ENCODE peak calls at places on chromosomes 16 and 17, in five cellular contexts. D is HepG2, H is H1, P is GM12878, L is NT2/D1. O is an unnamed sample.

GRCh38 chr16:85656351-85657266 is 32.1 kb downstream of the GINS2 start:
- DNase-seq in D (no peak), H (no peak), P (no peak), L (no peak), O (no peak)

GRCh38 chr16:74717367-74717766 is 16.7 kb upstream of the MLKL start:
- DNase-seq in D (no peak), H (no peak), P (no peak), L (no peak), O (no peak)

GRCh38 chr17:27236710-27237315 is 57.1 kb upstream of the WSB1 start:
- DNase-seq in D (peak), H (peak), P (no peak), L (peak), O (peak)

GRCh38 chr17:35242805-35243458 is at the start of gene SLFN5:
- DNase-seq in D (peak), H (peak), P (peak), L (peak), O (peak)

GRCh38 chr17:74276561-74277009 is 2.6 kb downstream of the DNAI2 start:
- DNase-seq in D (no peak), H (no peak), P (no peak), L (no peak), O (no peak)

GRCh38 chr16:1669698-1670097 is 8.4 kb upstream of the JPT2 start:
- DNase-seq in D (no peak), H (no peak), P (no peak), L (no peak), O (no peak)

GRCh38 chr16:89925596-89926079 is 2.5 kb downstream of the TUBB3 start:
- DNase-seq in D (no peak), H (no peak), P (no peak), L (no peak), O (peak)

GRCh38 chr17:82817947-82818346 is 21.9 kb downstream of the ZNF750 start:
- DNase-seq in D (no peak), H (no peak), P (no peak), L (no peak), O (no peak)

GRCh38 chr17:56468840-56469239 is 124.7 kb upstream of the NOG start:
- DNase-seq in D (no peak), H (no peak), P (no peak), L (no peak), O (no peak)

GRCh38 chr16:102060-102855 is 24.2 kb downstream of the MPG start:
- DNase-seq in D (no peak), H (no peak), P (no peak), L (no peak), O (no peak)

GRCh38 chr16:68091604-68092261 is 6.6 kb downstream of the NFATC3 start:
- DNase-seq in D (peak), H (no peak), P (no peak), L (no peak), O (no peak)

GRCh38 chr16:54957403-54957802 is 26.7 kb downstream of the IRX5 start:
- DNase-seq in D (peak), H (peak), P (no peak), L (no peak), O (peak)

GRCh38 chr17:50957600-50958575 is 91.7 kb upstream of the TOB1 start:
- DNase-seq in D (no peak), H (no peak), P (no peak), L (no peak), O (no peak)

GRCh38 chr17:50956750-50957523 is 90.8 kb upstream of the TOB1 start:
- DNase-seq in D (peak), H (peak), P (no peak), L (peak), O (peak)

GRCh38 chr17:50956409-50956749 is 90.2 kb upstream of the TOB1 start:
- DNase-seq in D (no peak), H (no peak), P (no peak), L (no peak), O (no peak)

GRCh38 chr17:50961282-50962220 is 95.4 kb upstream of the TOB1 start:
- DNase-seq in D (no peak), H (no peak), P (no peak), L (no peak), O (no peak)

DNA sequence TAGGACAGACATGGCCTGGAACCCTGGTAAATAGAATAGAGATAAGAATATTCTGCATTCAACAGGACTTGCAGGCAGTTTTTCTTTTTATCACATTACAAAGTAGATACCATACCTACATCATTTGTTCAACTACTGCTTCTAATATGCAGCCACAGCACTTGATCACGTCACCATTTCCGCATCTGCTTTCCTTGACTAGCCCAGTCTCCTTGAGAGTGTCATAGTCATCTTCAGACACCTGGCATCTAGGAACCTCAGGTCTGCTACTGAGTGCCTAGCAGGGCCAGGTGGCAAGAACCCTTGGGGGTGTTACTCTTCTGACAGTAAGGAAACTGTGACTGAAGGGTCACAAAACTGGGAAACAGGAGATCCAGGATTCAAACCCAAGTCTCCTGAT is 93.2 kb upstream of the TOB1 start:
- DNase-seq in D (no peak), H (no peak), P (no peak), L (no peak), O (no peak)
- TF ChIP-seq SUZ12 in D (no peak), H (no peak), P (no peak), L (no peak), O (no peak)

GRCh38 chr16:80806957-80807356 is 2.6 kb upstream of the CDYL2 start:
- DNase-seq in D (peak), H (no peak), P (no peak), L (no peak), O (no peak)
- TF ChIP-seq SUZ12 in D (no peak), H (no peak), P (no peak), L (no peak), O (no peak)

GRCh38 chr17:80260791-80261158 is at the start of gene RNF213:
- DNase-seq in D (no peak), H (peak), P (no peak), L (no peak), O (peak)
- TF ChIP-seq SUZ12 in D (no peak), H (no peak), P (no peak), L (no peak), O (no peak)

GRCh38 chr16:83968483-83968865 is 430 bp downstream of the NECAB2 start:
- DNase-seq in D (no peak), H (no peak), P (no peak), L (no peak), O (peak)
- TF ChIP-seq SUZ12 in D (no peak), H (no peak), P (no peak), L (no peak), O (no peak)

DNA sequence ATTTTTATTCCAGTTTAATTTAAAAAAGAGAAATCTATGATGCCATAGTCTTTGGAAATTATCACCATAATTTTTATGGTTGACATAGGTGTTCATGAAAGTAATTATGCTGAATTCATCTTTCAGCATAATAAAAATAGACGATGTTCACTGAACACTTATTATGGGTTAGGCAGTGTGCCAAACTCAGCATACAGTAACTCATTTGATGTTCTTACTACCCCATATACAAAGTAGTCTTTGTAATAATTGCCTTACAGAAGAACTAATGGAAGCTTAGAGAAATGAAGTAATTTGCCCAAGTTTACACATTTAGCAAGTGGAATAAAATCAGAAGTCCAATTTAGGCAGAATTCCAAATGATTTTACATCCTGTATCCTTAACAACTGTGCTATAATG is 852.2 kb upstream of the GOT2 start:
- DNase-seq in D (no peak), H (no peak), P (no peak), L (no peak), O (no peak)
- TF ChIP-seq SUZ12 in D (no peak), H (no peak), P (no peak), L (no peak), O (no peak)

DNA sequence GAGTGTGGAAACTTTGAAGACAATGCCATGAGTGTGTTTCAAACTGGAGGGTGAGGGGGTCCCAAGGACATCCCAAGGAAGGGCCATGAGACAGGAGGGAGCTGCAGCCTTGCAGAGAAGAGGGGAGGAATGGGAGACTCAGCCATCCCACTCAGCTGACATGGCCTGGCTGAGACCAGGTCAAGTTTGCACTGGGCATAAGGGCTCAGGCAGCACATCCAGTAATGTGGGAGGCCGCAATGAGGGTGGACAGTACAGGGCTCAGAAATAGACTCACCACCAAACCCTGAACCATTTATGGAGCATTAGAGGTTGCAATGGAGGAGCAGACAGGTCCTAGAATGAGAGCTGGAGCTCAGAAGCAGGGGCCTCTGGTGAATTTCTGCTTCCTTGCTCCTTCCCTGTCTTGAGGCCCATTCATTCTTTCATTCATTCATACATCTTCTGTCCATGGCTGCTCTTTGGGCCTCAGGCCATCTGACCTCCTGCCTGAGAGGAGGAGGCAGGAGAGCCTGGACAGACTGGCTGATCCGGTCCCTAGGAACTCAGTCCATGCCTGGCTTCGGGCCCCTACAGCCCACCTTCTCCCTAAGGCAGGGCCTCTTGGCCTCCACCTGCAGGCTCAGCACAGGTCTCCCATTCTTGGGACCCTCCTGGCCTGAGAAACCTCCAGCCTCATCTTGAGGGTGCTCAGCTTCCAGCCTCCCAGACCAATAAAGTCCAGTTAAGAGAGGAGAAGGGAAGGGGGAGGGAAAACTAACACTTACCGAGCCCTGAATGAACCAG is 70.5 kb upstream of the CDH5 start:
- DNase-seq in D (no peak), H (no peak), P (no peak), L (no peak), O (no peak)
- TF ChIP-seq SUZ12 in D (no peak), H (no peak), P (no peak), L (no peak), O (no peak)

DNA sequence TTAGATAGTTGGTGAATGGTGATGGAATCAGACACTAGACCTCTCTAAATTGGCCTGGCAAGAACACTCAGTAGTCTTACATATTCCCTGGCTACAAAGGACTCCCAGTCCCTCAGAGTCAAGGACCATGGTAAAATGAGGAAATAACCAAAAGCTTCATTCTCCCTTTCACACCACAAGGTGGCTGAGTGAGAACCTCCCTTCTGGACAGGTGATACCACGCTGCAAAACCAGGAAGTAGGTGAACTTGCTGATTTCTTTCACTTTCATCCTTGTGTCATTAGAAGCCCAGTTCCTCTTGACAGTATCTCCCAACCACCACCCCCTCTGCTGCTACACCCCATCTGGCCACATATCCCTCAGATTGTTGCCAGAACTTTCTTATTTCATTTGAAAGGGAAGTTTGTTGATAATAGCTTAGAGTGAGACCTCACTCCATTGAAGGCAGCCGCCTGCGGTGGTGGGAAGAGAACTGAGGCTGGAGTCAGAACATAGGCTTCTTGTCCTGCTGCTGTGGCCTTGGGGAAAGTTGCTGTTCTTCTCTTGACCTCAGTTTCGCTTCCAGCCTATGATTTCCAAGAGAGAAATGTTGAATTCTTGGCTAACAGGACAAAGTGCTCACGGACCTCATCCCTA is 290.6 kb upstream of the CCL2 start:
- DNase-seq in D (peak), H (no peak), P (peak), L (no peak), O (no peak)
- TF ChIP-seq SUZ12 in D (no peak), H (no peak), P (no peak), L (no peak), O (no peak)

GRCh38 chr17:30170415-30170987 is 53.9 kb downstream of the NSRP1 start:
- DNase-seq in D (no peak), H (no peak), P (no peak), L (no peak), O (no peak)
- TF ChIP-seq SUZ12 in D (no peak), H (no peak), P (no peak), L (no peak), O (no peak)

GRCh38 chr17:66965801-66966528 is 1.5 kb downstream of the CACNG4 start:
- DNase-seq in D (no peak), H (peak), P (no peak), L (no peak), O (no peak)

GRCh38 chr17:66963521-66964082 is 905 bp upstream of the CACNG4 start:
- DNase-seq in D (no peak), H (no peak), P (no peak), L (no peak), O (no peak)

GRCh38 chr17:66966529-66967418 is 2.3 kb downstream of the CACNG4 start:
- DNase-seq in D (no peak), H (no peak), P (no peak), L (no peak), O (no peak)

GRCh38 chr17:66964930-66965800 is 658 bp downstream of the CACNG4 start:
- DNase-seq in D (no peak), H (peak), P (no peak), L (no peak), O (peak)

DNA sequence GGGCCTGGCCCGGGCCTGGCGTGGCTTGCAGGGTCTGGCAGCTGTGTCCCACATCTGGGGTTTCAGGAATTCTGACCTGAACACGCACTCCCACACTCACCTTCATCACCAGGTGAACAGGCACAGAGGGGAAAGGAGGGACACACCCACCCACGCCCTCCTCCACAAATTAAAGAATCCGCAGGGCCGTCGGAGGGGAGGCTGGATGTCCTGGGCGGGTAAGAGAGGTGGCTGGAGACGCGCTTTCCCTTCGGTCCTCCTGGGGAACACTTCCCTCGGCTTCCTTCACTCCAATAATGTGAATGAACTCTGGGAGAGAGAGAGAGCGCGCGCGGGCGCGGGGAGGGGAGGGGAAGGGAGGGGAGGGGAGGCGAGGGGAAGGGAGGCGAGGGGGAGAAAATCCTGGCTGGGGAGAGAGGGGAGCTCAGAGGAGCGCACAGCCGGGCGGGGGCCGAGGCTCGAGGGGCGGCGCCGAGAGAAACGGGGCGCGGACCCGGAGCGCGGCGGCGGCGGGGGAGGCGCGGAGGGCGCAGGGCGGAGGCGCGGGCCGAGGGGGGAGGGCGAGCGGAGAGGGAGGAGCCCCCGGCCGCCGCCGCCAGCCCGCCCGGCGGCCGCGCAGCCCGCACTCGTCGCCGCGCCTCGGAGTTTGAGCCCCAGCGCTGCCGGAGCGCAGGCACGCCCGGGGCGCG is at the start of gene CACNG4:
- DNase-seq in D (no peak), H (peak), P (no peak), L (no peak), O (peak)
- TF ChIP-seq SUZ12 in D (no peak), H (no peak), P (no peak), L (no peak), O (no peak)

DNA sequence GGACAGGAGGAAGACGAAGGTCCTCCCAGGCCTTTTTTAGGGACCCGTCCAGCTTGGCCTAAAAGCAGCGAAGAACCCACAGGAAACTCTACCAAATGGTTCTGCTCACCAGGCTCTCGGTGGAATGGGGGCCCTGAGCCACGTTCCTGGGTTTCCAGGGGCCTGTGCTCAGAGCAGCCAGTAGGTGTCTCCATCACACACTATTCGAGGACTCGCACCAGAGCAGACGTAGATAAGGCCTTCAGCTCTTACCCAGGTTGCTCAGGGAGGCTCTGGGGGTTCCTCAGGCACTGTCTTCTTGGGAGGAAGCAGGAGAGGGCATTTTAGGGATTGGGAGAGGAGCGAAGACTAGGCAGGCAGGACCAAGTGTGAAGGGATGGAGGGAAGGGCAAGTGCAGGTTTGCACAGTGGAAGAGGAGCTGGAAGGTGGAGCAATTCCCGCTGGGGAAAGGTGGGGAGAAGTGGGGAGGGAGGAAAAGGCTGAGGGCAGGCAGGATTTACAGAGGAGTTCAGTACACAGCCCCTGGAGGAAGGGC is 157.1 kb downstream of the RGS9 start:
- DNase-seq in D (peak), H (peak), P (no peak), L (peak), O (peak)
- TF ChIP-seq SUZ12 in D (no peak), H (no peak), P (no peak), L (no peak), O (no peak)